ENCODE peak calls at places on chromosomes 16 and 17, in four cellular contexts. One of them, this sample, is unnamed.

GRCh38 chr16:84513111-84514065 is 8.9 kb upstream of the MEAK7 start:
- DNase-seq in A549: no peak
- DNase-seq in activated naive CD4-positive, alpha-beta T cell treated with Interleukin-2 at 50 U/mL for 16 hours: no peak
- DNase-seq in cardiac fibroblast: peak; percentile 54
- DNase-seq in this sample: no peak

GRCh38 chr17:65109543-65109942 is 27.6 kb upstream of the RGS9 start:
- DNase-seq in A549: no peak
- DNase-seq in activated naive CD4-positive, alpha-beta T cell treated with Interleukin-2 at 50 U/mL for 16 hours: no peak
- DNase-seq in cardiac fibroblast: no peak
- DNase-seq in this sample: no peak

GRCh38 chr17:47847341-47848197 is 3.4 kb downstream of the SP6 start:
- DNase-seq in A549: no peak
- DNase-seq in activated naive CD4-positive, alpha-beta T cell treated with Interleukin-2 at 50 U/mL for 16 hours: no peak
- DNase-seq in cardiac fibroblast: no peak
- DNase-seq in this sample: peak; percentile 59

GRCh38 chr17:42163113-42163512 is 8.3 kb upstream of the RAB5C start:
- DNase-seq in A549: peak; percentile 49
- DNase-seq in activated naive CD4-positive, alpha-beta T cell treated with Interleukin-2 at 50 U/mL for 16 hours: peak; percentile 42
- DNase-seq in cardiac fibroblast: no peak
- DNase-seq in this sample: peak; percentile 71

GRCh38 chr17:57723427-57724037 is 21.6 kb downstream of the CCDC182 start:
- DNase-seq in A549: no peak
- DNase-seq in activated naive CD4-positive, alpha-beta T cell treated with Interleukin-2 at 50 U/mL for 16 hours: no peak
- DNase-seq in cardiac fibroblast: no peak
- DNase-seq in this sample: no peak

GRCh38 chr16:89105599-89106151 is 12.0 kb downstream of the ACSF3 start:
- DNase-seq in A549: no peak
- DNase-seq in activated naive CD4-positive, alpha-beta T cell treated with Interleukin-2 at 50 U/mL for 16 hours: no peak
- DNase-seq in cardiac fibroblast: no peak
- DNase-seq in this sample: no peak

GRCh38 chr17:62628845-62629555 is 1.5 kb downstream of the MRC2 start:
- DNase-seq in A549: no peak
- DNase-seq in activated naive CD4-positive, alpha-beta T cell treated with Interleukin-2 at 50 U/mL for 16 hours: no peak
- DNase-seq in cardiac fibroblast: peak; percentile 43
- DNase-seq in this sample: no peak

GRCh38 chr16:19329932-19330331 is 44.4 kb downstream of the CLEC19A start:
- DNase-seq in A549: no peak
- DNase-seq in activated naive CD4-positive, alpha-beta T cell treated with Interleukin-2 at 50 U/mL for 16 hours: no peak
- DNase-seq in cardiac fibroblast: peak; percentile 6
- DNase-seq in this sample: no peak

GRCh38 chr17:40433551-40434384 is 9.5 kb upstream of the IGFBP4 start:
- DNase-seq in A549: peak; percentile 66
- DNase-seq in activated naive CD4-positive, alpha-beta T cell treated with Interleukin-2 at 50 U/mL for 16 hours: no peak
- DNase-seq in cardiac fibroblast: peak; percentile 29
- DNase-seq in this sample: peak; percentile 51

GRCh38 chr17:30824002-30824355 is 513 bp downstream of the CRLF3 start:
- DNase-seq in A549: peak; percentile 64
- DNase-seq in activated naive CD4-positive, alpha-beta T cell treated with Interleukin-2 at 50 U/mL for 16 hours: peak; percentile 43
- DNase-seq in cardiac fibroblast: peak; percentile 16
- DNase-seq in this sample: peak; percentile 59

GRCh38 chr17:70041575-70041974 is 33.5 kb upstream of the KCNJ16 start:
- DNase-seq in A549: no peak
- DNase-seq in activated naive CD4-positive, alpha-beta T cell treated with Interleukin-2 at 50 U/mL for 16 hours: no peak
- DNase-seq in cardiac fibroblast: no peak
- DNase-seq in this sample: no peak

GRCh38 chr17:76235883-76236282 is 4.4 kb downstream of the RNF157 start:
- DNase-seq in A549: no peak
- DNase-seq in activated naive CD4-positive, alpha-beta T cell treated with Interleukin-2 at 50 U/mL for 16 hours: no peak
- DNase-seq in cardiac fibroblast: no peak
- DNase-seq in this sample: no peak

GRCh38 chr17:59846391-59847165 is 46.2 kb downstream of the TUBD1 start:
- DNase-seq in A549: peak; percentile 84
- DNase-seq in activated naive CD4-positive, alpha-beta T cell treated with Interleukin-2 at 50 U/mL for 16 hours: no peak
- DNase-seq in cardiac fibroblast: peak; percentile 94
- DNase-seq in this sample: peak; percentile 31

GRCh38 chr17:37187262-37187661 is 188.5 kb upstream of the C17orf78 start:
- DNase-seq in A549: no peak
- DNase-seq in activated naive CD4-positive, alpha-beta T cell treated with Interleukin-2 at 50 U/mL for 16 hours: no peak
- DNase-seq in cardiac fibroblast: no peak
- DNase-seq in this sample: no peak

GRCh38 chr17:50523208-50523607 is 9.3 kb upstream of the EPN3 start:
- DNase-seq in A549: no peak
- DNase-seq in activated naive CD4-positive, alpha-beta T cell treated with Interleukin-2 at 50 U/mL for 16 hours: no peak
- DNase-seq in cardiac fibroblast: no peak
- DNase-seq in this sample: no peak

GRCh38 chr17:68437979-68438877 is 19.1 kb downstream of the WIPI1 start:
- DNase-seq in A549: no peak
- DNase-seq in activated naive CD4-positive, alpha-beta T cell treated with Interleukin-2 at 50 U/mL for 16 hours: peak; percentile 44
- DNase-seq in cardiac fibroblast: no peak
- DNase-seq in this sample: peak; percentile 70

GRCh38 chr16:56269824-56270684 is 78.8 kb downstream of the GNAO1 start:
- DNase-seq in A549: no peak
- DNase-seq in activated naive CD4-positive, alpha-beta T cell treated with Interleukin-2 at 50 U/mL for 16 hours: no peak
- DNase-seq in cardiac fibroblast: peak; percentile 77
- DNase-seq in this sample: no peak

GRCh38 chr16:79767597-79768280 is 167.2 kb upstream of the MAF start:
- DNase-seq in A549: no peak
- DNase-seq in activated naive CD4-positive, alpha-beta T cell treated with Interleukin-2 at 50 U/mL for 16 hours: no peak
- DNase-seq in cardiac fibroblast: peak; percentile 27
- DNase-seq in this sample: no peak

GRCh38 chr16:75868636-75869389 is 142.5 kb upstream of the CPHXL start:
- DNase-seq in A549: no peak
- DNase-seq in activated naive CD4-positive, alpha-beta T cell treated with Interleukin-2 at 50 U/mL for 16 hours: no peak
- DNase-seq in cardiac fibroblast: no peak
- DNase-seq in this sample: no peak

GRCh38 chr17:80065478-80066170 is 29.2 kb downstream of the CCDC40 start:
- DNase-seq in A549: no peak
- DNase-seq in activated naive CD4-positive, alpha-beta T cell treated with Interleukin-2 at 50 U/mL for 16 hours: no peak
- DNase-seq in cardiac fibroblast: no peak
- DNase-seq in this sample: no peak

GRCh38 chr17:82012482-82013295 is 10.0 kb downstream of the CENPX start:
- DNase-seq in A549: no peak
- DNase-seq in activated naive CD4-positive, alpha-beta T cell treated with Interleukin-2 at 50 U/mL for 16 hours: no peak
- DNase-seq in cardiac fibroblast: no peak
- DNase-seq in this sample: no peak

GRCh38 chr17:42187833-42188232 is 2.6 kb upstream of the HCRT start:
- DNase-seq in A549: no peak
- DNase-seq in activated naive CD4-positive, alpha-beta T cell treated with Interleukin-2 at 50 U/mL for 16 hours: no peak
- DNase-seq in cardiac fibroblast: no peak
- DNase-seq in this sample: no peak

GRCh38 chr16:54336805-54337204 is 50.2 kb upstream of the IRX3 start:
- DNase-seq in A549: no peak
- DNase-seq in activated naive CD4-positive, alpha-beta T cell treated with Interleukin-2 at 50 U/mL for 16 hours: no peak
- DNase-seq in cardiac fibroblast: no peak
- DNase-seq in this sample: no peak

GRCh38 chr17:82489851-82490511 is 29.6 kb upstream of the FOXK2 start:
- DNase-seq in A549: no peak
- DNase-seq in activated naive CD4-positive, alpha-beta T cell treated with Interleukin-2 at 50 U/mL for 16 hours: no peak
- DNase-seq in cardiac fibroblast: no peak
- DNase-seq in this sample: no peak

GRCh38 chr17:56918916-56919315 is 5.1 kb upstream of the TRIM25 start:
- DNase-seq in A549: no peak
- DNase-seq in activated naive CD4-positive, alpha-beta T cell treated with Interleukin-2 at 50 U/mL for 16 hours: no peak
- DNase-seq in cardiac fibroblast: peak; percentile 87
- DNase-seq in this sample: no peak

GRCh38 chr17:77815127-77815905 is 143.2 kb upstream of the TNRC6C start:
- DNase-seq in A549: no peak
- DNase-seq in activated naive CD4-positive, alpha-beta T cell treated with Interleukin-2 at 50 U/mL for 16 hours: no peak
- DNase-seq in cardiac fibroblast: no peak
- DNase-seq in this sample: no peak

GRCh38 chr17:77802811-77803220 is 155.7 kb upstream of the TNRC6C start:
- DNase-seq in A549: no peak
- DNase-seq in activated naive CD4-positive, alpha-beta T cell treated with Interleukin-2 at 50 U/mL for 16 hours: no peak
- DNase-seq in cardiac fibroblast: peak; percentile 7
- DNase-seq in this sample: no peak

GRCh38 chr16:79662673-79663313 is 62.3 kb upstream of the MAF start:
- DNase-seq in A549: no peak
- DNase-seq in activated naive CD4-positive, alpha-beta T cell treated with Interleukin-2 at 50 U/mL for 16 hours: no peak
- DNase-seq in cardiac fibroblast: no peak
- DNase-seq in this sample: no peak

GRCh38 chr17:57600092-57600491 is 145.0 kb downstream of the CCDC182 start:
- DNase-seq in A549: no peak
- DNase-seq in activated naive CD4-positive, alpha-beta T cell treated with Interleukin-2 at 50 U/mL for 16 hours: peak; percentile 31
- DNase-seq in cardiac fibroblast: no peak
- DNase-seq in this sample: peak; percentile 71

GRCh38 chr16:71811261-71811803 is 2.7 kb upstream of the AP1G1 start:
- DNase-seq in A549: no peak
- DNase-seq in activated naive CD4-positive, alpha-beta T cell treated with Interleukin-2 at 50 U/mL for 16 hours: no peak
- DNase-seq in cardiac fibroblast: peak; percentile 33
- DNase-seq in this sample: no peak

GRCh38 chr16:70508752-70509151 is 14.6 kb downstream of the COG4 start:
- DNase-seq in A549: no peak
- DNase-seq in activated naive CD4-positive, alpha-beta T cell treated with Interleukin-2 at 50 U/mL for 16 hours: no peak
- DNase-seq in cardiac fibroblast: peak; percentile 31
- DNase-seq in this sample: no peak

This sample was measured in activated CD4-positive, alpha-beta memory T cell treated with anti-CD3 and anti-CD28 coated beads for 36 hours.